ENCODE peak calls at places on chromosomes 2 and 18, in nine cellular contexts. X, J, A, L, B, C, V, O and H are unnamed samples. For H3K27me3, the result is how much of the 10 kb centered on the place peaks cover.

GRCh38 chr2:240603846-240604245 is 17.3 kb downstream of the CAPN10 start:
- DNase-seq in X (peak), J (no peak), A (no peak), L (no peak), B (no peak), C (no peak), V (no peak), O (no peak), H (no peak)

GRCh38 chr2:241096979-241097378 is 5.1 kb downstream of the MTERF4 start:
- DNase-seq in X (no peak), J (no peak), A (no peak), L (no peak), B (no peak), C (no peak), V (no peak), O (no peak), H (no peak)

GRCh38 chr2:232466221-232466620 is 10.3 kb downstream of the ALPI start:
- DNase-seq in X (no peak), J (no peak), A (no peak), L (no peak), B (no peak), C (no peak), V (no peak), O (no peak), H (no peak)

GRCh38 chr2:9693138-9693520 is 62.3 kb upstream of the YWHAQ start:
- DNase-seq in X (no peak), J (peak), A (no peak), L (no peak), B (no peak), C (no peak), V (no peak), O (no peak), H (no peak)

GRCh38 chr2:49598231-49598630 is 443.9 kb upstream of the FSHR start:
- DNase-seq in X (no peak), J (no peak), A (no peak), L (no peak), B (no peak), C (no peak), V (no peak), O (no peak), H (no peak)

GRCh38 chr2:190986221-190986953 is 27.6 kb downstream of the STAT1 start:
- DNase-seq in X (no peak), J (peak), A (no peak), L (no peak), B (no peak), C (no peak), V (no peak), O (no peak), H (no peak)

GRCh38 chr2:18927525-18928232 is 338.3 kb upstream of the NT5C1B start:
- DNase-seq in X (no peak), J (no peak), A (no peak), L (no peak), B (no peak), C (no peak), V (no peak), O (no peak), H (no peak)

GRCh38 chr2:9423922-9424272 is 443 bp downstream of the CPSF3 start:
- DNase-seq in X (no peak), J (no peak), A (no peak), L (no peak), B (no peak), C (no peak), V (no peak), O (no peak), H (no peak)

GRCh38 chr18:68840554-68841263 is 42.8 kb downstream of the CCDC102B start:
- DNase-seq in X (no peak), J (peak), A (peak), L (no peak), B (no peak), C (peak), V (no peak), O (peak), H (no peak)

GRCh38 chr2:200432296-200432695 is 77.6 kb downstream of the KCTD18 start:
- DNase-seq in X (no peak), J (no peak), A (no peak), L (no peak), B (no peak), C (no peak), V (no peak), O (no peak), H (no peak)

GRCh38 chr2:43043471-43043870 is 182.9 kb downstream of the ZFP36L2 start:
- DNase-seq in X (no peak), J (no peak), A (no peak), L (no peak), B (no peak), C (no peak), V (no peak), O (no peak), H (no peak)

GRCh38 chr2:133717497-133717896 is 149.2 kb upstream of the NCKAP5 start:
- DNase-seq in X (no peak), J (no peak), A (no peak), L (no peak), B (no peak), C (no peak), V (no peak), O (no peak), H (no peak)

GRCh38 chr2:102303589-102303988 is 7.8 kb upstream of the IL1RL1 start:
- DNase-seq in X (no peak), J (no peak), A (no peak), L (no peak), B (no peak), C (no peak), V (no peak), O (no peak), H (no peak)

GRCh38 chr2:102302458-102302857 is 8.9 kb upstream of the IL1RL1 start:
- DNase-seq in X (no peak), J (no peak), A (no peak), L (no peak), B (no peak), C (no peak), V (no peak), O (no peak), H (no peak)

GRCh38 chr2:102304711-102305591 is 6.4 kb upstream of the IL1RL1 start:
- DNase-seq in X (no peak), J (no peak), A (no peak), L (no peak), B (no peak), C (no peak), V (no peak), O (no peak), H (no peak)

GRCh38 chr2:102304268-102304667 is 7.1 kb upstream of the IL1RL1 start:
- DNase-seq in X (no peak), J (no peak), A (no peak), L (no peak), B (no peak), C (no peak), V (no peak), O (no peak), H (no peak)

DNA sequence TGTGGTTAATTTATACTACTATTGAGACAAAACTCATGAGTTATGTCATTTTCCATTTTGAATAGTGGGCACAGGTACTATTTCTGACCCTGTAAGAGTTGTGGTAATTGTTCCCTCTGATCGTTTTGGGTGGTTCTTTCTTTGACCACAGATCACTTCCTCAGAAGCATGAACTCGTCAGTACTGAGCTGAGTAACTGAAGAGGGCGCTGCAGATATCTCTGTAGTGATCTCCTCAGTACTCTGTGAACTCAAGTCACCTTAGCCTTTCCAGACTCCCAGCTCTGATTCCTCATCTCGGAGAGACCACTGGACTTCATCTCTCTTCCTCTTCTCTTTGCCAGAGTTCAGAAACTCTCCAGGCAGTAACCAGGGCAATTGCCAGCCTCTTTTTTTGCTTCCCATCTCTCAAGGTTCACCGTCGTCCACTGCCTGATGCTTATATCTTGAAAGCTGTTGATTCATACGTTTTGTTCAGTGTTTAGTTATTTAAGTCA is 9.4 kb upstream of the IL1RL1 start:
- DNase-seq in X (no peak), J (peak), A (no peak), L (peak), B (no peak), C (peak), V (peak), O (peak), H (no peak)
- H3K27me3 ChIP-seq in X (under half), J (under half), A (under half), L (under half), B (under half), C (under half), V (under half), O (under half), H (under half)

DNA sequence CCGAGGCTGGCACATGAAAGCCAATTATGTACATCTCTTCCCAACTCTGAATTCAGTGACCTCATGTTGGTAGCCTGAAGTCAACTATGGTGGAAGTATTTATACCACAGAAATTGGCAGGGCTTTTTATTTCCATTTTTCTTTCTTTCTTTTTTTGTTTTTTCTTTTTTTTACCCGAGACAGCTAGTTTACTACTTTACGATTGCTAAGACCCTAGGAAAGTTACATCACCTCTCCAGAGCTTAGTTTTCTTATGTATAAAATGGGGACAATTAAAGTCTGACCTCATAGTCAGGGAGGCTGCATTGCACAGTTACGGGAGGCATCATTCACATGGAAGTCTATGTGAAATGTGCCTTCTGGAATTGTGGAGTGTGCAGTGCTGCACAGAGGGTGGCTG is 194.3 kb downstream of the MTX2 start:
- DNase-seq in X (no peak), J (no peak), A (no peak), L (no peak), B (no peak), C (no peak), V (no peak), O (no peak), H (no peak)
- H3K27me3 ChIP-seq in X (under half), J (under half), A (under half), L (under half), B (under half), C (under half), V (under half), O (under half), H (under half)

GRCh38 chr2:219446101-219446504 is 11.5 kb downstream of the SPEG start:
- DNase-seq in X (peak), J (peak), A (no peak), L (no peak), B (no peak), C (peak), V (no peak), O (no peak), H (no peak)

GRCh38 chr2:219443697-219444023 is 9.0 kb downstream of the SPEG start:
- DNase-seq in X (no peak), J (no peak), A (no peak), L (no peak), B (no peak), C (no peak), V (no peak), O (no peak), H (no peak)

GRCh38 chr2:219444566-219445091 is 10.0 kb downstream of the SPEG start:
- DNase-seq in X (peak), J (no peak), A (no peak), L (no peak), B (no peak), C (no peak), V (no peak), O (no peak), H (no peak)

GRCh38 chr2:219446689-219447088 is 12.0 kb downstream of the SPEG start:
- DNase-seq in X (no peak), J (no peak), A (no peak), L (no peak), B (no peak), C (no peak), V (no peak), O (no peak), H (no peak)

GRCh38 chr2:219445220-219445631 is 10.6 kb downstream of the SPEG start:
- DNase-seq in X (no peak), J (peak), A (no peak), L (no peak), B (no peak), C (no peak), V (no peak), O (no peak), H (no peak)
- H3K27me3 ChIP-seq in X (under half), J (under half), A (under half), L (under half), B (under half), C (under half), V (under half), O (under half), H (half or more)

GRCh38 chr2:196565982-196566381 is 73.5 kb upstream of the CCDC150 start:
- DNase-seq in X (no peak), J (no peak), A (no peak), L (no peak), B (no peak), C (no peak), V (no peak), O (no peak), H (no peak)
- H3K27me3 ChIP-seq in X (under half), J (under half), A (under half), L (under half), B (under half), C (under half), V (under half), O (under half), H (under half)

GRCh38 chr18:31611511-31611910 is 19.8 kb downstream of the TTR start:
- DNase-seq in X (no peak), J (no peak), A (no peak), L (no peak), B (no peak), C (no peak), V (no peak), O (no peak), H (no peak)
- H3K27me3 ChIP-seq in X (under half), J (under half), A (under half), L (under half), B (under half), C (under half), V (under half), O (under half), H (under half)

DNA sequence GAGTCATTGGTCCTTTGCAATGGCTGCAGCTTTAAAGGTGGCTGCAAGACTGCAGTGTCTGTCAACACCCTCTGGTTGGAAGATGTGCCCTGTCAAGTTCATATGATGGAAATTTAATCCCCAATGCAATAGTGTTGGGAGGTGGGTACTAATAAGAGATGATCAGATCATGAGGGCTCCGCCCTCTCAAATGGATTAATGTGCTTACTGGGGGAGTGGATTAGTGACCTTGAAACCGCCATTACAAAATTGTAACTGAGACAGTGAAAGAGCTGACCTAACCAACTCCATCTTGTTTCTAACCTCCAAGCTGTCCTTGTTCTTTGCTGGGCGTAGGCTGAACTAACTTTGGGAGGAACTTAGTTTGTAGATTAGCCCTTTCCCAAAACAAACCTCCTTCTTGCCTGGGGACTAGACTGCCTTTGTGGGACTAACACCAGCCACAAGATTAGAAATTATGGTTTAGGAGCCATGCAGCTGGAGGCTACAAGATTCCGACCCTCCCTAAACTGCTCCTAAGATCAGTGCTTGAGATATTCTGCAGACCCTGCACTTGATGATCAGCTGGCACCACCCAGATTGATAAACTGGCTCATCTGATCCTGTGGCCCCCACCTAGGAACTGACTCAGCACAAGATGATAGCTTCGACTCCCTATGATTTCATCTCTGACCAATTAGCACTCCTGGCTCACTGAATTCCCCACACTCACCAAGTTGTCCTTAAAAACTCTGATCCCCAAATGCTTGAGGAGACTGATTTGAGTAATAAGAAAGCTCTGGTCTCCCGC is 13.7 kb downstream of the MYCN start:
- DNase-seq in X (peak), J (no peak), A (no peak), L (no peak), B (no peak), C (no peak), V (no peak), O (no peak), H (no peak)
- H3K27me3 ChIP-seq in X (under half), J (under half), A (under half), L (under half), B (under half), C (under half), V (under half), O (under half), H (under half)